ENCODE peak calls at places on chromosome 9, in six cellular contexts. S is mesendoderm, P is mesenchymal stem cell, H is trophoblast cell, U is neuronal stem cell, O is IMR-90. K is an unnamed sample.

GRCh38 chr9:73210886-73211285 is 59.2 kb downstream of the ANXA1 start:
- DNase-seq in S (peak; percentile 52), P (no peak), H (no peak), U (no peak), O (no peak), K (no peak)

GRCh38 chr9:19154135-19154612 is 26.9 kb upstream of the PLIN2 start:
- DNase-seq in S (peak; percentile 26), P (peak; percentile 96), H (peak; percentile 94), U (no peak), O (peak; percentile 96), K (no peak)

GRCh38 chr9:120265791-120266190 is 314.2 kb downstream of the CDK5RAP2 start:
- DNase-seq in S (no peak), P (no peak), H (no peak), U (no peak), O (no peak), K (no peak)

GRCh38 chr9:133954862-133955529 is 37.1 kb downstream of the VAV2 start:
- DNase-seq in S (no peak), P (no peak), H (no peak), U (no peak), O (no peak), K (no peak)

GRCh38 chr9:87088621-87089020 is 141.3 kb upstream of the GAS1 start:
- DNase-seq in S (no peak), P (no peak), H (no peak), U (no peak), O (no peak), K (no peak)

GRCh38 chr9:131396626-131397025 is 2.7 kb downstream of the PRRC2B start:
- DNase-seq in S (no peak), P (no peak), H (no peak), U (no peak), O (no peak), K (no peak)

GRCh38 chr9:85079374-85079773 is 409.8 kb downstream of the NTRK2 start:
- DNase-seq in S (peak; percentile 52), P (no peak), H (no peak), U (no peak), O (no peak), K (peak; percentile 32)

GRCh38 chr9:102642651-102643050 is 352.5 kb upstream of the CYLC2 start:
- DNase-seq in S (peak; percentile 2), P (no peak), H (no peak), U (no peak), O (no peak), K (peak; percentile 46)

GRCh38 chr9:126150411-126151030 is 176.1 kb upstream of the MVB12B start:
- DNase-seq in S (peak; percentile 78), P (no peak), H (no peak), U (no peak), O (no peak), K (peak; percentile 18)

GRCh38 chr9:123482295-123482970 is 126.4 kb downstream of the CRB2 start:
- DNase-seq in S (peak; percentile 86), P (no peak), H (no peak), U (no peak), O (no peak), K (peak; percentile 71)

GRCh38 chr9:123484130-123484529 is 128.1 kb downstream of the CRB2 start:
- DNase-seq in S (no peak), P (no peak), H (no peak), U (no peak), O (no peak), K (no peak)

GRCh38 chr9:123486431-123486830 is 130.4 kb downstream of the CRB2 start:
- DNase-seq in S (no peak), P (no peak), H (no peak), U (no peak), O (no peak), K (no peak)

GRCh38 chr9:123481209-123481865 is 125.3 kb downstream of the CRB2 start:
- DNase-seq in S (no peak), P (no peak), H (no peak), U (no peak), O (no peak), K (no peak)

DNA sequence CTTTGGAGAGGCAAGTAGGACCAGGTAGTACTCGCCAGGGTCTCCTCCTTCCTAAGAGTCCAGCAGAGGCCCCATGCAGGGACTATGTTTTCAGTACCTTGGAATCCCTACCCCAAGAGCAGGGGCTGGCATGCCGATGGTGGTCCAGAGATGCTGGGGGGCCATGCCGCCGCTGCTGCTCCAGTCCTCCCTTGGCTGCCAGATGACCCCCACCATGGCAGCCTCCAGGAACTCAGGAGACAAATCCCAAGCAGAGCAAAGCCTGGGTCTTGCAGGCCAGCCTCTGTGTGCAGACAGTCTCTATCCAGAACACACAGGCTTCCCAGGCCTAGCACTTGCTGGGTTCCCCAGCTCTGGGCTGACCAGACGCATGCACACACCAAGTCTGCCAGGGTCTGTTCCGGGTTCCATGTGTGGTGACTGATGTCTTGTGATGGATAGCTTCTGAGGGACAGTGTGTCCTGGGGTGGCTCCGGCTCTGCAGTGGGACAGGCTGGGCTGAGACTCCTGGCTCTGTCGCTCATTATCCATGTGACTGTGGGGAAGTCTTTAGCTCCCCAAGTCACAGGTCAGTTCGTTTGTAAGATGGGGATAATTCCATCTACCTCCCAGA is 127.3 kb downstream of the CRB2 start:
- DNase-seq in S (no peak), P (no peak), H (no peak), U (no peak), O (no peak), K (no peak)
- H3K4ac ChIP-seq in S (no peak overlapping the region), P (no peak overlapping the region), H (no peak overlapping the region), U (no peak overlapping the region), O (no peak overlapping the region), K (no peak overlapping the region)

DNA sequence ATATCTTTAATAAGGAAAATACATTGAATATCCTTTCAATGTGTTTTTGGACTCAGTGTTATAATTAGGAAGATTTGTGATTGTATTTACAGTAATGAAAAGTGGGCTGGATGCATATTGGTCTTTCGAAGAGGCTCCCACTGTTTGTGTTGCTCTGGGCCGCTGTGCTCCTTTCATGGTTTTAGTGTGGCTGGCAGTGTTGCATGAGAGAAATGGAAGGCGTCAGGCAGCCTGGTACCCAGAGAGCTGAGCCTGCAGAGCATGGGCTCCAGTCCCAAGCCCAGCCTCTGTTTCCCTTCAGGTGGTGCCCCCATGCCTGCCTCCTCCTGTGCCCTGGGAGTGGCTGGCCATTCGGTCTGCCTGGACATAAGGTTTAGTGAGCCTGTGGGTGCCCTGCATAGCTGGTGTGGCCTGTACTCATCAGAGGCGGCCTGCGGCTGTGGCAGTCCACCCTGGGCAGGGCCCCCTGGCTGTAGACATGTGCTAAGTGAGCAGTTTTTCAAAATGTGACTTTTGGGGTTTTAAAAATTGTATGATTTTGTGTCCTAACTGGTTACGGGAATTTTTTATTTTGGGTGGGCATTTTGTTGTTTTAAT is 27.4 kb upstream of the FAM120AOS start:
- DNase-seq in S (no peak), P (no peak), H (no peak), U (no peak), O (no peak), K (no peak)
- H3K4ac ChIP-seq in S (no peak overlapping the region), P (peak overlapping the region; percentile 65), H (no peak overlapping the region), U (no peak overlapping the region), O (no peak overlapping the region), K (no peak overlapping the region)

DNA sequence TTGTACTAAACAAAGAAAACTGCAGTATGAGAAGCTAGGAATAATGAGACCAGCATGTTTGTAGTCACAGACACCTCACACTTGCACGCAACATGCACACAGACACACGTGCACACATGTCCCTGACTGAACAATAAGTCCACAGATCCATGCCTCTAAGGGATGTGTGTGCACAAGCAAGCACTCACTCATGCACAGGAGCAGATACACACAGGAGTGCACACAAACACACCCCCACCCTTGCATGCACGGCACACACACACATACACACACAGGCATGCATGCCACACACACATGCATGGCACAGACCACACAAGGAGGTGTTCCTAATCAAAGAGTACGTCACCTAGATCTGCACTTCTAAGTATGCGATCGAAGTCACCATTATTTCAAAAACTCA is 111.4 kb upstream of the FAM120A start:
- DNase-seq in S (no peak), P (no peak), H (no peak), U (no peak), O (no peak), K (no peak)
- H3K4ac ChIP-seq in S (no peak overlapping the region), P (no peak overlapping the region), H (no peak overlapping the region), U (no peak overlapping the region), O (no peak overlapping the region), K (no peak overlapping the region)

DNA sequence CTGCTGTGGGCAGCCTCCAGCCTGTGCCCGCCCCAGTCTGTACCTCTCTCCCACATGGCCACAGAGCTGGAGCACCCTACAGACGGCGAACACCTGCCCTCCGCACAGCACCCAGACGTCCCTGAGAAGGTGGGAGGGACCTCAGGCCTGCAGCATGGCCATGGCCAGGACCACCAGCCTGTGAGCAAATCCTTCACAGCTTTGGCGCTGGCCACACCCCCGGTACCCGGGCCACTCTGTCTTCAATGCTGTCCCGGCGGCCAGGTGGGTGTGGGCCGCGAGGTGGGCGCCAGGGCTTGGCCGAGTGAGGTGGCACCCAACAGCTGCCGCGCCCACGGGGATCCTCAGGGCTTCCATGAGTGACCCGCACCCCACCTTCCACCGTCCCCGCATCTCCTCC is 18.7 kb downstream of the NOTCH1 start:
- DNase-seq in S (no peak), P (no peak), H (no peak), U (no peak), O (no peak), K (no peak)
- H3K4ac ChIP-seq in S (no peak overlapping the region), P (no peak overlapping the region), H (no peak overlapping the region), U (peak overlapping the region; percentile 84), O (no peak overlapping the region), K (no peak overlapping the region)

GRCh38 chr9:130042406-130042930 is 521 bp downstream of the FNBP1 start:
- DNase-seq in S (no peak), P (no peak), H (no peak), U (peak; percentile 9), O (no peak), K (peak; percentile 42)

GRCh38 chr9:130045657-130046450 is 2.9 kb upstream of the FNBP1 start:
- DNase-seq in S (no peak), P (no peak), H (no peak), U (no peak), O (no peak), K (no peak)

GRCh38 chr9:130042931-130043653 is at the start of gene FNBP1:
- DNase-seq in S (peak; percentile 92), P (peak; percentile 84), H (peak; percentile 72), U (peak; percentile 83), O (peak; percentile 75), K (peak; percentile 87)

GRCh38 chr9:130041648-130042405 is 1.2 kb downstream of the FNBP1 start:
- DNase-seq in S (peak; percentile 37), P (peak; percentile 47), H (no peak), U (peak; percentile 17), O (peak; percentile 21), K (no peak)

GRCh38 chr9:130043654-130044623 is 950 bp upstream of the FNBP1 start:
- DNase-seq in S (peak; percentile 42), P (peak; percentile 70), H (peak; percentile 66), U (no peak), O (peak; percentile 46), K (peak; percentile 55)
- H3K4ac ChIP-seq in S (no peak overlapping the region), P (peak overlapping the region; percentile 95), H (no peak overlapping the region), U (no peak overlapping the region), O (peak overlapping the region; percentile 88), K (no peak overlapping the region)